ENCODE peak calls at places on chromosomes 7 and 10, in four cellular contexts. One of them, this sample, is unnamed.

GRCh38 chr10:50511512-50512213 is 112.1 kb downstream of the SGMS1 start:
- DNase-seq in upper lobe of right lung: no peak
- DNase-seq in GM06990: peak
- DNase-seq in IMR-90: peak
- DNase-seq in this sample: no peak

GRCh38 chr7:98848918-98849317 is 20.9 kb downstream of the TMEM130 start:
- DNase-seq in GM06990: no peak
- DNase-seq in upper lobe of right lung: no peak
- DNase-seq in IMR-90: no peak
- DNase-seq in this sample: no peak

GRCh38 chr10:114087255-114087654 is 43.6 kb downstream of the ADRB1 start:
- DNase-seq in IMR-90: no peak
- DNase-seq in GM06990: no peak
- DNase-seq in upper lobe of right lung: no peak
- DNase-seq in this sample: no peak

GRCh38 chr10:62811159-62811875 is 4.8 kb downstream of the EGR2 start:
- DNase-seq in GM06990: peak
- DNase-seq in upper lobe of right lung: no peak
- DNase-seq in IMR-90: no peak
- DNase-seq in this sample: no peak

GRCh38 chr10:80408198-80409085 is at the start of gene PRXL2A:
- DNase-seq in upper lobe of right lung: peak
- DNase-seq in GM06990: peak
- DNase-seq in IMR-90: no peak
- DNase-seq in this sample: peak

GRCh38 chr7:99707096-99707495 is 27.3 kb upstream of the CYP3A5 start:
- DNase-seq in upper lobe of right lung: no peak
- DNase-seq in GM06990: no peak
- DNase-seq in IMR-90: peak
- DNase-seq in this sample: peak

GRCh38 chr7:90446137-90446899 is 23.1 kb upstream of the PTTG1IP2 start:
- DNase-seq in IMR-90: no peak
- DNase-seq in GM06990: no peak
- DNase-seq in upper lobe of right lung: no peak
- DNase-seq in this sample: no peak

GRCh38 chr7:112052993-112053392 is 153.2 kb downstream of the DOCK4 start:
- DNase-seq in GM06990: no peak
- DNase-seq in IMR-90: peak
- DNase-seq in upper lobe of right lung: no peak
- DNase-seq in this sample: no peak

GRCh38 chr7:14604606-14605005 is 297.9 kb downstream of the DGKB start:
- DNase-seq in IMR-90: peak
- DNase-seq in GM06990: no peak
- DNase-seq in upper lobe of right lung: no peak
- DNase-seq in this sample: no peak

GRCh38 chr10:120651000-120651399 is 194.0 kb downstream of the PLPP4 start:
- DNase-seq in upper lobe of right lung: no peak
- DNase-seq in GM06990: no peak
- DNase-seq in IMR-90: no peak
- DNase-seq in this sample: no peak

GRCh38 chr7:51471199-51472016 is 154.8 kb upstream of the COBL start:
- DNase-seq in IMR-90: no peak
- DNase-seq in upper lobe of right lung: no peak
- DNase-seq in GM06990: no peak
- DNase-seq in this sample: no peak

GRCh38 chr10:6494934-6495592 is 85.0 kb downstream of the PRKCQ start:
- DNase-seq in IMR-90: no peak
- DNase-seq in GM06990: no peak
- DNase-seq in upper lobe of right lung: no peak
- DNase-seq in this sample: no peak

GRCh38 chr10:114915294-114915693 is 22.7 kb upstream of the TRUB1 start:
- DNase-seq in upper lobe of right lung: no peak
- DNase-seq in GM06990: no peak
- DNase-seq in IMR-90: no peak
- DNase-seq in this sample: no peak

GRCh38 chr10:89348458-89348857 is 20.7 kb downstream of the IFIT3 start:
- DNase-seq in IMR-90: no peak
- DNase-seq in upper lobe of right lung: no peak
- DNase-seq in GM06990: no peak
- DNase-seq in this sample: no peak

This sample was measured in mesenchymal stem cell.